ENCODE peak calls at places on chromosomes 1 and 21, in four cellular contexts. One of them, this sample, is unnamed.

GRCh38 chr1:52943876-52944275 is 16.8 kb downstream of the SCP2 start:
- DNase-seq in K562: no peak
- DNase-seq in HepG2: no peak
- DNase-seq in HEK293T: no peak
- DNase-seq in this sample: no peak

GRCh38 chr1:158177705-158178450 is 2.8 kb upstream of the CD1D start:
- DNase-seq in K562: peak
- DNase-seq in HepG2: no peak
- DNase-seq in HEK293T: peak
- DNase-seq in this sample: peak

GRCh38 chr1:7646981-7647901 is 123.9 kb upstream of the VAMP3 start:
- DNase-seq in K562: peak
- DNase-seq in HepG2: no peak
- DNase-seq in HEK293T: peak
- DNase-seq in this sample: peak

GRCh38 chr1:1199961-1200875 is 6.2 kb downstream of the TNFRSF18 start:
- DNase-seq in K562: no peak
- DNase-seq in HepG2: no peak
- DNase-seq in HEK293T: no peak
- DNase-seq in this sample: no peak

GRCh38 chr1:208172389-208173140 is 71.6 kb downstream of the PLXNA2 start:
- DNase-seq in K562: no peak
- DNase-seq in HepG2: peak
- DNase-seq in HEK293T: no peak
- DNase-seq in this sample: no peak

GRCh38 chr1:30818568-30819243 is 61.1 kb upstream of the LAPTM5 start:
- DNase-seq in K562: no peak
- DNase-seq in HepG2: no peak
- DNase-seq in HEK293T: no peak
- DNase-seq in this sample: no peak

GRCh38 chr1:224259986-224260385 is 70.0 kb downstream of the NVL start:
- DNase-seq in K562: no peak
- DNase-seq in HepG2: no peak
- DNase-seq in HEK293T: no peak
- DNase-seq in this sample: no peak

GRCh38 chr1:15411593-15412487 is 2.2 kb downstream of the EFHD2 start:
- DNase-seq in K562: no peak
- DNase-seq in HepG2: no peak
- DNase-seq in HEK293T: no peak
- DNase-seq in this sample: no peak

GRCh38 chr1:184753608-184754478 is 815 bp downstream of the EDEM3 start:
- DNase-seq in K562: peak
- DNase-seq in HepG2: peak
- DNase-seq in HEK293T: peak
- DNase-seq in this sample: peak

GRCh38 chr1:151511636-151512215 is 539 bp downstream of the CGN start:
- DNase-seq in K562: no peak
- DNase-seq in HepG2: no peak
- DNase-seq in HEK293T: peak
- DNase-seq in this sample: peak

GRCh38 chr1:222561656-222562055 is 13.8 kb upstream of the HHIPL2 start:
- DNase-seq in K562: peak
- DNase-seq in HepG2: no peak
- DNase-seq in HEK293T: no peak
- DNase-seq in this sample: no peak

GRCh38 chr1:192589813-192590212 is 14.2 kb downstream of the RGS1 start:
- DNase-seq in K562: no peak
- DNase-seq in HepG2: no peak
- DNase-seq in HEK293T: no peak
- DNase-seq in this sample: no peak

GRCh38 chr1:109628540-109629321 is 9.1 kb downstream of the AMPD2 start:
- DNase-seq in K562: no peak
- DNase-seq in HepG2: no peak
- DNase-seq in HEK293T: no peak
- DNase-seq in this sample: no peak

GRCh38 chr1:53899206-53899628 is 5.2 kb downstream of the DIO1 start:
- DNase-seq in K562: no peak
- DNase-seq in HepG2: peak
- DNase-seq in HEK293T: no peak
- DNase-seq in this sample: no peak

GRCh38 chr1:224554620-224555259 is 61.4 kb upstream of the CNIH3 start:
- DNase-seq in K562: no peak
- DNase-seq in HepG2: no peak
- DNase-seq in HEK293T: no peak
- DNase-seq in this sample: no peak

GRCh38 chr1:54120018-54120697 is 32.6 kb downstream of the CDCP2 start:
- DNase-seq in K562: no peak
- DNase-seq in HepG2: no peak
- DNase-seq in HEK293T: no peak
- DNase-seq in this sample: no peak

GRCh38 chr1:14326857-14327256 is 271.6 kb upstream of the KAZN start:
- DNase-seq in K562: no peak
- DNase-seq in HepG2: no peak
- DNase-seq in HEK293T: no peak
- DNase-seq in this sample: no peak

GRCh38 chr1:202600432-202601041 is 109.7 kb downstream of the SYT2 start:
- DNase-seq in K562: no peak
- DNase-seq in HepG2: no peak
- DNase-seq in HEK293T: no peak
- DNase-seq in this sample: no peak

GRCh38 chr21:16496594-16496993 is 766.8 kb downstream of the USP25 start:
- DNase-seq in K562: no peak
- DNase-seq in HepG2: no peak
- DNase-seq in HEK293T: no peak
- DNase-seq in this sample: no peak

GRCh38 chr1:198416276-198416675 is 124.2 kb downstream of the ATP6V1G3 start:
- DNase-seq in K562: no peak
- DNase-seq in HepG2: no peak
- DNase-seq in HEK293T: no peak
- DNase-seq in this sample: no peak

GRCh38 chr21:35606136-35606535 is 454.2 kb downstream of the SETD4 start:
- DNase-seq in K562: no peak
- DNase-seq in HepG2: no peak
- DNase-seq in HEK293T: no peak
- DNase-seq in this sample: no peak

GRCh38 chr1:112453876-112454275 is 54.9 kb upstream of the WNT2B start:
- DNase-seq in K562: no peak
- DNase-seq in HepG2: no peak
- DNase-seq in HEK293T: no peak
- DNase-seq in this sample: no peak

GRCh38 chr1:204240233-204240632 is 26.4 kb upstream of the GOLT1A start:
- DNase-seq in K562: no peak
- DNase-seq in HepG2: no peak
- DNase-seq in HEK293T: no peak
- DNase-seq in this sample: no peak

GRCh38 chr1:183019860-183020259 is 3.4 kb upstream of the LAMC1 start:
- DNase-seq in K562: no peak
- DNase-seq in HepG2: peak
- DNase-seq in HEK293T: no peak
- DNase-seq in this sample: no peak

GRCh38 chr1:69569281-69569970 is 1.7 kb downstream of the LRRC7 start:
- DNase-seq in K562: no peak
- DNase-seq in HepG2: no peak
- DNase-seq in HEK293T: peak
- DNase-seq in this sample: peak

GRCh38 chr1:186643600-186643999 is 36.6 kb downstream of the PTGS2 start:
- DNase-seq in K562: no peak
- DNase-seq in HepG2: no peak
- DNase-seq in HEK293T: no peak
- DNase-seq in this sample: no peak

GRCh38 chr1:158145173-158145719 is 35.4 kb upstream of the CD1D start:
- DNase-seq in K562: no peak
- DNase-seq in HepG2: no peak
- DNase-seq in HEK293T: no peak
- DNase-seq in this sample: no peak

GRCh38 chr1:55781944-55782482 is 566.8 kb upstream of the USP24 start:
- DNase-seq in K562: no peak
- DNase-seq in HepG2: no peak
- DNase-seq in HEK293T: no peak
- DNase-seq in this sample: no peak

GRCh38 chr1:21779613-21780521 is 3.1 kb downstream of the USP48 start:
- DNase-seq in K562: no peak
- DNase-seq in HepG2: no peak
- DNase-seq in HEK293T: no peak
- DNase-seq in this sample: no peak

GRCh38 chr1:117895482-117896114 is 33.8 kb downstream of the GDAP2 start:
- DNase-seq in K562: peak
- DNase-seq in HepG2: peak
- DNase-seq in HEK293T: peak
- DNase-seq in this sample: peak

GRCh38 chr1:81549588-81550127 is 251.1 kb upstream of the ADGRL2 start:
- DNase-seq in K562: no peak
- DNase-seq in HepG2: peak
- DNase-seq in HEK293T: peak
- DNase-seq in this sample: no peak

GRCh38 chr21:25385912-25386474 is 221.3 kb downstream of the MRPL39 start:
- DNase-seq in K562: peak
- DNase-seq in HepG2: peak
- DNase-seq in HEK293T: peak
- DNase-seq in this sample: peak

GRCh38 chr1:1683104-1683905 is 9.3 kb downstream of the SLC35E2B start:
- DNase-seq in K562: peak
- DNase-seq in HepG2: no peak
- DNase-seq in HEK293T: no peak
- DNase-seq in this sample: peak

GRCh38 chr1:229479660-229480399 is 28.3 kb downstream of the NUP133 start:
- DNase-seq in K562: no peak
- DNase-seq in HepG2: no peak
- DNase-seq in HEK293T: no peak
- DNase-seq in this sample: no peak

GRCh38 chr1:61287014-61287413 is 204.7 kb downstream of the NFIA start:
- DNase-seq in K562: no peak
- DNase-seq in HepG2: peak
- DNase-seq in HEK293T: no peak
- DNase-seq in this sample: no peak

DNA sequence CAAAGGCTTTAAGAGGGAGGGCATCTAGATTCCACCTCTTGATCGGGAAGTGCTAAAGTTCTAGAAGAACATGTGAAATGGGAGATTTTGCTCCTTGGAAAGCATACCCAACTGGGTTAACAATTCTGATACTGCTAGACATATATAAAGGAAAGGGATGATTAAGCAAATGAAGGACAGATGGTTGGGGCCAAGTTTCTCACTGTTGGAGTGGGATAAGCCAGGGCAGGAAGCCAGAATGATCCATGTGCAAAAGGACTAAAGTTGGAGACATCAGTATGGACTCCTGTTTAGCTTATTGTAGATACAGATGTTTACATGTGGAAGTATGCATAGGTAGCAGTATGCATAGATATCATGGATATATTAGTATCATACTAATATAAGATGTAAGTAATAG is 16.8 kb downstream of the PLA2G5 start:
- DNase-seq in K562: no peak
- DNase-seq in HepG2: no peak
- DNase-seq in HEK293T: no peak
- DNase-seq in this sample: no peak
- TF ChIP-seq ELF4 in K562: no peak
- TF ChIP-seq ELF4 in HepG2: no peak
- TF ChIP-seq ELF4 in HEK293T: no peak
- TF ChIP-seq ELF4 in this sample: no peak

GRCh38 chr1:9047019-9047418 is 20.8 kb upstream of the SLC2A7 start:
- DNase-seq in K562: no peak
- DNase-seq in HepG2: no peak
- DNase-seq in HEK293T: no peak
- DNase-seq in this sample: no peak
- TF ChIP-seq ELF4 in K562: no peak
- TF ChIP-seq ELF4 in HepG2: no peak
- TF ChIP-seq ELF4 in HEK293T: no peak
- TF ChIP-seq ELF4 in this sample: no peak

DNA sequence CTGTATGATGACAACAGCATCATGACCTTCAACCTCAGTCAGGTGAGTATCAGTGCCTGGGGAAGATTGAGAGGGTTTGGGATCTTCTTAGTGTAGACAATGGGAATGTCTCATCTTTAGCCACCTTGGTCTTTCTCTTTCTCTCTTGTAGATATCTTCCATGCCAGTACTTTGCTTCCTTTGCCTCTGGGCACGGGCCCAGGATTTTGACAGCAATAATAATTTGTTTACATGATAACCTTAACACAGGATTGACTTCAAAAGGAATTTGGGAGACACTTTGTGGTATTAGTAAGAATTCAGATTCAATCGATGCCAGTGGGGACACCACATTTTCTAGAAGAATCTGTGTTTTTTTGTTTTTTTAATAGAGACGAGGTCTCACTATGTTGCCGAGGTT is 12.1 kb upstream of the PIGV start:
- DNase-seq in K562: no peak
- DNase-seq in HepG2: no peak
- DNase-seq in HEK293T: no peak
- DNase-seq in this sample: no peak
- TF ChIP-seq ELF4 in K562: no peak
- TF ChIP-seq ELF4 in HepG2: no peak
- TF ChIP-seq ELF4 in HEK293T: no peak
- TF ChIP-seq ELF4 in this sample: no peak

GRCh38 chr1:233412812-233413211 is 85.3 kb downstream of the MAP3K21 start:
- DNase-seq in K562: no peak
- DNase-seq in HepG2: no peak
- DNase-seq in HEK293T: no peak
- DNase-seq in this sample: no peak

GRCh38 chr1:233410906-233411305 is 83.4 kb downstream of the MAP3K21 start:
- DNase-seq in K562: no peak
- DNase-seq in HepG2: no peak
- DNase-seq in HEK293T: no peak
- DNase-seq in this sample: no peak

GRCh38 chr1:233409540-233409939 is 82.0 kb downstream of the MAP3K21 start:
- DNase-seq in K562: no peak
- DNase-seq in HepG2: no peak
- DNase-seq in HEK293T: no peak
- DNase-seq in this sample: no peak

GRCh38 chr1:233406339-233406960 is 78.9 kb downstream of the MAP3K21 start:
- DNase-seq in K562: no peak
- DNase-seq in HepG2: no peak
- DNase-seq in HEK293T: no peak
- DNase-seq in this sample: no peak

GRCh38 chr1:233406994-233407631 is 79.6 kb downstream of the MAP3K21 start:
- DNase-seq in K562: no peak
- DNase-seq in HepG2: no peak
- DNase-seq in HEK293T: no peak
- DNase-seq in this sample: no peak
- TF ChIP-seq ELF4 in K562: no peak
- TF ChIP-seq ELF4 in HepG2: no peak
- TF ChIP-seq ELF4 in HEK293T: no peak
- TF ChIP-seq ELF4 in this sample: no peak

This sample was measured in WTC11.